ENCODE peak calls at places on chromosome 3, in eight cellular contexts. One of them, this sample, is unnamed.

GRCh38 chr3:73433079-73433478 is 191.7 kb downstream of the PDZRN3 start:
- DNase-seq in fibroblast of pulmonary artery: no peak
- DNase-seq in A549: no peak
- DNase-seq in left ventricle myocardium inferior: no peak
- DNase-seq in upper lobe of left lung: no peak
- DNase-seq in MM.1S: no peak
- DNase-seq in sigmoid colon: no peak
- DNase-seq in astrocyte: no peak
- DNase-seq in this sample: no peak

GRCh38 chr3:80233576-80233975 is 465.8 kb upstream of the ROBO1 start:
- DNase-seq in fibroblast of pulmonary artery: no peak
- DNase-seq in A549: no peak
- DNase-seq in left ventricle myocardium inferior: no peak
- DNase-seq in upper lobe of left lung: no peak
- DNase-seq in MM.1S: no peak
- DNase-seq in sigmoid colon: no peak
- DNase-seq in astrocyte: peak
- DNase-seq in this sample: no peak

GRCh38 chr3:50603261-50604109 is 8.1 kb downstream of the CISH start:
- DNase-seq in fibroblast of pulmonary artery: no peak
- DNase-seq in A549: no peak
- DNase-seq in left ventricle myocardium inferior: no peak
- DNase-seq in upper lobe of left lung: no peak
- DNase-seq in MM.1S: no peak
- DNase-seq in sigmoid colon: no peak
- DNase-seq in astrocyte: no peak
- DNase-seq in this sample: no peak

GRCh38 chr3:195224156-195224979 is 46.6 kb downstream of the XXYLT1 start:
- DNase-seq in fibroblast of pulmonary artery: no peak
- DNase-seq in A549: no peak
- DNase-seq in left ventricle myocardium inferior: no peak
- DNase-seq in upper lobe of left lung: no peak
- DNase-seq in MM.1S: peak
- DNase-seq in sigmoid colon: peak
- DNase-seq in astrocyte: no peak
- DNase-seq in this sample: no peak

GRCh38 chr3:179076243-179077027 is 4.8 kb upstream of the ZMAT3 start:
- DNase-seq in fibroblast of pulmonary artery: no peak
- DNase-seq in A549: no peak
- DNase-seq in left ventricle myocardium inferior: no peak
- DNase-seq in upper lobe of left lung: no peak
- DNase-seq in MM.1S: no peak
- DNase-seq in sigmoid colon: no peak
- DNase-seq in astrocyte: no peak
- DNase-seq in this sample: no peak

GRCh38 chr3:38004415-38005075 is 14.0 kb downstream of the VILL start:
- DNase-seq in fibroblast of pulmonary artery: peak
- DNase-seq in A549: peak
- DNase-seq in left ventricle myocardium inferior: peak
- DNase-seq in upper lobe of left lung: no peak
- DNase-seq in MM.1S: peak
- DNase-seq in sigmoid colon: peak
- DNase-seq in astrocyte: peak
- DNase-seq in this sample: peak

GRCh38 chr3:16322189-16322588 is 57.2 kb downstream of the OXNAD1 start:
- DNase-seq in fibroblast of pulmonary artery: no peak
- DNase-seq in A549: no peak
- DNase-seq in left ventricle myocardium inferior: no peak
- DNase-seq in upper lobe of left lung: no peak
- DNase-seq in MM.1S: no peak
- DNase-seq in sigmoid colon: no peak
- DNase-seq in astrocyte: no peak
- DNase-seq in this sample: no peak

GRCh38 chr3:45312836-45313493 is 75.4 kb upstream of the LARS2 start:
- DNase-seq in fibroblast of pulmonary artery: no peak
- DNase-seq in A549: no peak
- DNase-seq in left ventricle myocardium inferior: no peak
- DNase-seq in upper lobe of left lung: no peak
- DNase-seq in MM.1S: no peak
- DNase-seq in sigmoid colon: no peak
- DNase-seq in astrocyte: peak
- DNase-seq in this sample: no peak

GRCh38 chr3:168952551-168952950 is 711.0 kb downstream of the MECOM start:
- DNase-seq in fibroblast of pulmonary artery: peak
- DNase-seq in A549: peak
- DNase-seq in left ventricle myocardium inferior: no peak
- DNase-seq in upper lobe of left lung: no peak
- DNase-seq in MM.1S: peak
- DNase-seq in sigmoid colon: no peak
- DNase-seq in astrocyte: peak
- DNase-seq in this sample: peak

GRCh38 chr3:56974242-56974945 is 86.1 kb upstream of the SPATA12 start:
- DNase-seq in fibroblast of pulmonary artery: no peak
- DNase-seq in A549: no peak
- DNase-seq in left ventricle myocardium inferior: no peak
- DNase-seq in upper lobe of left lung: no peak
- DNase-seq in MM.1S: no peak
- DNase-seq in sigmoid colon: no peak
- DNase-seq in astrocyte: peak
- DNase-seq in this sample: no peak

GRCh38 chr3:100044369-100044768 is 69.9 kb downstream of the FILIP1L start:
- DNase-seq in fibroblast of pulmonary artery: no peak
- DNase-seq in A549: no peak
- DNase-seq in left ventricle myocardium inferior: no peak
- DNase-seq in upper lobe of left lung: no peak
- DNase-seq in MM.1S: peak
- DNase-seq in sigmoid colon: no peak
- DNase-seq in astrocyte: no peak
- DNase-seq in this sample: no peak

GRCh38 chr3:188697127-188697526 is 474.6 kb upstream of the TPRG1 start:
- DNase-seq in fibroblast of pulmonary artery: no peak
- DNase-seq in A549: no peak
- DNase-seq in left ventricle myocardium inferior: no peak
- DNase-seq in upper lobe of left lung: no peak
- DNase-seq in MM.1S: no peak
- DNase-seq in sigmoid colon: no peak
- DNase-seq in astrocyte: no peak
- DNase-seq in this sample: no peak

GRCh38 chr3:37862219-37862711 is 585 bp downstream of the CTDSPL start:
- DNase-seq in fibroblast of pulmonary artery: peak
- DNase-seq in A549: peak
- DNase-seq in left ventricle myocardium inferior: peak
- DNase-seq in upper lobe of left lung: peak
- DNase-seq in MM.1S: no peak
- DNase-seq in sigmoid colon: peak
- DNase-seq in astrocyte: no peak
- DNase-seq in this sample: peak

GRCh38 chr3:14235896-14236295 is 57.3 kb downstream of the LSM3 start:
- DNase-seq in fibroblast of pulmonary artery: no peak
- DNase-seq in A549: no peak
- DNase-seq in left ventricle myocardium inferior: peak
- DNase-seq in upper lobe of left lung: no peak
- DNase-seq in MM.1S: no peak
- DNase-seq in sigmoid colon: no peak
- DNase-seq in astrocyte: no peak
- DNase-seq in this sample: peak
- H3K4me3 ChIP-seq in fibroblast of pulmonary artery: no peak
- H3K4me3 ChIP-seq in A549: no peak
- H3K4me3 ChIP-seq in left ventricle myocardium inferior: no peak
- H3K4me3 ChIP-seq in upper lobe of left lung: no peak
- H3K4me3 ChIP-seq in MM.1S: no peak
- H3K4me3 ChIP-seq in sigmoid colon: no peak
- H3K4me3 ChIP-seq in astrocyte: no peak
- H3K4me3 ChIP-seq in this sample: no peak

GRCh38 chr3:4573153-4573552 is 80.0 kb downstream of the ITPR1 start:
- DNase-seq in fibroblast of pulmonary artery: no peak
- DNase-seq in A549: no peak
- DNase-seq in left ventricle myocardium inferior: no peak
- DNase-seq in upper lobe of left lung: no peak
- DNase-seq in MM.1S: no peak
- DNase-seq in sigmoid colon: no peak
- DNase-seq in astrocyte: no peak
- DNase-seq in this sample: no peak

GRCh38 chr3:4570840-4571621 is 77.9 kb downstream of the ITPR1 start:
- DNase-seq in fibroblast of pulmonary artery: no peak
- DNase-seq in A549: no peak
- DNase-seq in left ventricle myocardium inferior: no peak
- DNase-seq in upper lobe of left lung: no peak
- DNase-seq in MM.1S: no peak
- DNase-seq in sigmoid colon: no peak
- DNase-seq in astrocyte: no peak
- DNase-seq in this sample: no peak

GRCh38 chr3:4568831-4569230 is 75.7 kb downstream of the ITPR1 start:
- DNase-seq in fibroblast of pulmonary artery: no peak
- DNase-seq in A549: no peak
- DNase-seq in left ventricle myocardium inferior: no peak
- DNase-seq in upper lobe of left lung: no peak
- DNase-seq in MM.1S: no peak
- DNase-seq in sigmoid colon: no peak
- DNase-seq in astrocyte: no peak
- DNase-seq in this sample: no peak

GRCh38 chr3:4574426-4574965 is 81.3 kb downstream of the ITPR1 start:
- DNase-seq in fibroblast of pulmonary artery: no peak
- DNase-seq in A549: no peak
- DNase-seq in left ventricle myocardium inferior: no peak
- DNase-seq in upper lobe of left lung: no peak
- DNase-seq in MM.1S: no peak
- DNase-seq in sigmoid colon: no peak
- DNase-seq in astrocyte: no peak
- DNase-seq in this sample: no peak

DNA sequence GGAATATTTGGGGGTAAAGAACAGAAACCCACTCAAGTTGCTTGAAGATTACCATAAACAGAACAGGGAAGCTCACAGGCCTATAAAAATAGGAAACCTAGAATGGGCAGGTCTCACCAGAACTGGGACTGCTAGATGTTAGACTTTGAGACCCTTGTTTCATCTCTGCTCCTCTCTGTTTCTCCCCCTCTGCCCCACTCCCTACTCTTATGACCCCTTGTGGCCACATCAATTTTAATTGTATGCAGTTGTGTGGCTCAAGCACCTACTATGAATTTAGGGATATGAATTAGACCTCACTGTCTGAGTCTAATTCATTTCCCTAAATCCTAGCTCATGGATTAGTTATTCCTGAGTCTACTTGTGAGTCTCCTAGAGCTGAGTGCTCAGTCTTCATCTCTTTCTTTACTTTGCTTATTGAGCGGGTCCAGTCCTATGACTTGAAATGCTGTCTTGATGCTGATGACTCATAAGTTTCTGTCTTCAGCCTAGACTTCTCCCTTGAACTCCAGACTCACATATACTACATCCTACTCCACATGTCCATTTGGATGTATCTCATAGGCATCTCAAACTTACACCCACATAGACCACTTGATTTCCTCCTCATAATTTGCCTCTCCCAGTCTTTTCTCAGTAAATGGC is 78.7 kb downstream of the ITPR1 start:
- DNase-seq in fibroblast of pulmonary artery: peak
- DNase-seq in A549: peak
- DNase-seq in left ventricle myocardium inferior: no peak
- DNase-seq in upper lobe of left lung: no peak
- DNase-seq in MM.1S: no peak
- DNase-seq in sigmoid colon: no peak
- DNase-seq in astrocyte: no peak
- DNase-seq in this sample: no peak
- TF ChIP-seq CTCF in fibroblast of pulmonary artery: peak
- TF ChIP-seq CTCF in A549: no peak
- TF ChIP-seq CTCF in left ventricle myocardium inferior: peak
- TF ChIP-seq CTCF in upper lobe of left lung: no peak
- TF ChIP-seq CTCF in MM.1S: no peak
- TF ChIP-seq CTCF in sigmoid colon: no peak
- TF ChIP-seq CTCF in astrocyte: no peak
- TF ChIP-seq CTCF in this sample: no peak

DNA sequence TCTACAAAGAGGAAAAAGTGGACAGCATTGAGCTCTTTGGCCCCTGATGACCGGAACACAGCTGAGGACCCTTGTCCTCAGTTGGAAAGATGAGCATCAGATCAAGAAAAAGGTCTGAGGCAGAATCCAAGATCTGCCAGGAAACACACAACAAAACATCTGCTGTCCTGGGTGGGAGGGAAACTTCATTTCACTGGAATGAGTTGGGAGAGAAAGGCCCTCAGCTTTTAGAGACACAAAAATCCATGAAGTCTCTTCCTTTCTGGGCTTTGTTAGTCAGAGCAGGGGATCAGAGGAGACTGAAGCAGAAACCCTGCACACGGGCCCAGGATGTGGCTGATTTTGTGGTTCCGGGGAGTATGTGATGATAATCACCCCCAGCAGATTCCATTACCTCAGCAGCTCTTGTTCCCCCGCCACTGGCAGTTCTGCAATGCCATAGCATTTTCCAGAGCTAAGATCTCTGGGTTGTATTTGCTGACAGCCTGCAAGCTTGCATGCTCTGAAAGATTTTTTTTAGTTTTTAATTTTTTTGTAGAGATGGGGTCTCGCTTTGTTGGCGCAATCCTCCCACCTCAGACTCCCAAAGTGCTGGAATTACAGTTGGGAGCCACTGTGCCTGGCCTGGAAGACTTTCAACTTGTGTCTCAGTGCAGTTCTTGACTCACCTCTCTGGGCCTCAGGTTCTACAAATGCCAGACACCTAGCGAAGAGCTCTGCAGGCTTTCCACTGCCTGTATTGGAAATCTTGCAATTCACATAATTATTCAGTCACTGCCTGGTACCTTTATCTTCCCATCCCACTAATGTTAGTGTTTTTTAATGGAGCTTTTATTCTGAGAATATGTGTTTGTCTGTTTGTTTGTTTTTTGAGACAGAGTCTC is 5.8 kb upstream of the TATDN2 start:
- DNase-seq in fibroblast of pulmonary artery: peak
- DNase-seq in A549: no peak
- DNase-seq in left ventricle myocardium inferior: no peak
- DNase-seq in upper lobe of left lung: no peak
- DNase-seq in MM.1S: no peak
- DNase-seq in sigmoid colon: peak
- DNase-seq in astrocyte: peak
- DNase-seq in this sample: peak
- H3K4me3 ChIP-seq in fibroblast of pulmonary artery: no peak
- H3K4me3 ChIP-seq in A549: no peak
- H3K4me3 ChIP-seq in left ventricle myocardium inferior: no peak
- H3K4me3 ChIP-seq in upper lobe of left lung: no peak
- H3K4me3 ChIP-seq in MM.1S: no peak
- H3K4me3 ChIP-seq in sigmoid colon: no peak
- H3K4me3 ChIP-seq in astrocyte: no peak
- H3K4me3 ChIP-seq in this sample: no peak

DNA sequence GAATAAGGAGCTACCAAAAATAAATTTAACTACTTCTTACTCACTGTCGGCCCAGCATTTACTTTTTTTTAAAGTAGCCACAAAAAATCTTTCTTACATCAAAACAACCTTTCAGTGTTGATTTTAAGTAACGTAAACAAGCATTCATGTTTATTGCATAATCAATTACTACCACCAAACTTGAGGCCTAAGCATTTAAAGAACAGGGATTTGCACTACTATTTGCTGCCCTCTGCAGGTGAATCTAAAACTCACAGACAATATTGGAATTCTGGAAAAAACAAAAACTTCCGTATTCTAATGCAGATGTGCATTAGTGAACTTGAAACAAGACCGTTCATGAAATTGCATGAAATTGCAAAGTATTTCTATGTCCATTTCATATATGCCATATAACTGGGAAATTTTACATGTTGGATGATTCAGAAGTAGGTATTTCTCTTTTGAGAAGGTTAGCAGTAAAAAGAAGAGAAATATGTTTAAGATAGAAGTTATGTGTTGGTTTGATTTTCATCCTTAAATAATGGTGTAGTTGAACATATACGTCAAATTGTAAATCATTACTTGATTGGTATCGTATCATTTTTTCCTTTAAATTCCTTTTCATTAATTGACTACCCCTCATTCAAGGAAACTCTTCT is 55.6 kb downstream of the CGGBP1 start:
- DNase-seq in fibroblast of pulmonary artery: peak
- DNase-seq in A549: peak
- DNase-seq in left ventricle myocardium inferior: no peak
- DNase-seq in upper lobe of left lung: no peak
- DNase-seq in MM.1S: peak
- DNase-seq in sigmoid colon: no peak
- DNase-seq in astrocyte: peak
- DNase-seq in this sample: peak
- TF ChIP-seq CTCF in fibroblast of pulmonary artery: peak
- TF ChIP-seq CTCF in A549: peak
- TF ChIP-seq CTCF in left ventricle myocardium inferior: peak
- TF ChIP-seq CTCF in upper lobe of left lung: peak
- TF ChIP-seq CTCF in MM.1S: peak
- TF ChIP-seq CTCF in sigmoid colon: peak
- TF ChIP-seq CTCF in astrocyte: peak
- TF ChIP-seq CTCF in this sample: peak